ENCODE peak calls at places on chromosomes 13 and 19, in five cellular contexts. H is Peyer's patch, U is right atrium auricular region, O is tibial artery, D is AG04450. C is an unnamed sample.

GRCh38 chr19:12797141-12797587 is 4.4 kb downstream of the PRDX2 start:
- DNase-seq in O (no peak), H (no peak), D (no peak), U (peak), C (no peak)

GRCh38 chr13:40672310-40673060 is 6.0 kb upstream of the FOXO1 start:
- DNase-seq in H (no peak), D (peak), U (no peak), O (no peak), C (peak)

GRCh38 chr13:53137777-53138176 is 109.2 kb downstream of the OLFM4 start:
- DNase-seq in D (peak), O (peak), U (no peak), H (no peak), C (peak)

GRCh38 chr13:70817571-70817970 is 709.3 kb upstream of the KLHL1 start:
- DNase-seq in O (no peak), D (no peak), U (no peak), H (no peak), C (no peak)

GRCh38 chr13:85819513-85819912 is 20.3 kb upstream of the SLITRK6 start:
- DNase-seq in H (no peak), U (no peak), O (no peak), D (no peak), C (no peak)

GRCh38 chr19:10270180-10270615 is 722 bp upstream of the ICAM1 start:
- DNase-seq in O (peak), D (no peak), U (peak), H (peak), C (no peak)

GRCh38 chr19:17404015-17404414 is 1.4 kb downstream of the BST2 start:
- DNase-seq in U (no peak), O (no peak), H (no peak), D (no peak), C (no peak)

GRCh38 chr19:30406220-30406944 is 34.2 kb downstream of the ZNF536 start:
- DNase-seq in O (no peak), D (no peak), H (no peak), U (no peak), C (no peak)

GRCh38 chr13:90070837-90071525 is 1276.5 kb upstream of the MIR17HG start:
- DNase-seq in H (no peak), D (no peak), O (no peak), U (no peak), C (no peak)

GRCh38 chr13:30808600-30808999 is 73.3 kb downstream of the ALOX5AP start:
- DNase-seq in O (no peak), D (no peak), H (no peak), U (no peak), C (no peak)

GRCh38 chr13:57787058-57787791 is 155.7 kb downstream of the PCDH17 start:
- DNase-seq in O (no peak), U (no peak), H (no peak), D (no peak), C (no peak)

GRCh38 chr13:70613295-70613694 is 505.0 kb upstream of the KLHL1 start:
- DNase-seq in D (no peak), U (no peak), H (no peak), O (no peak), C (no peak)

GRCh38 chr13:40440990-40441820 is 225.2 kb downstream of the FOXO1 start:
- DNase-seq in O (peak), U (peak), H (peak), D (no peak), C (peak)

GRCh38 chr13:106372199-106373160 is 163.0 kb downstream of the EFNB2 start:
- DNase-seq in D (no peak), O (no peak), H (no peak), U (no peak), C (no peak)
- H3K27ac ChIP-seq in D (no peak), O (no peak), H (no peak), U (no peak), C (no peak)

DNA sequence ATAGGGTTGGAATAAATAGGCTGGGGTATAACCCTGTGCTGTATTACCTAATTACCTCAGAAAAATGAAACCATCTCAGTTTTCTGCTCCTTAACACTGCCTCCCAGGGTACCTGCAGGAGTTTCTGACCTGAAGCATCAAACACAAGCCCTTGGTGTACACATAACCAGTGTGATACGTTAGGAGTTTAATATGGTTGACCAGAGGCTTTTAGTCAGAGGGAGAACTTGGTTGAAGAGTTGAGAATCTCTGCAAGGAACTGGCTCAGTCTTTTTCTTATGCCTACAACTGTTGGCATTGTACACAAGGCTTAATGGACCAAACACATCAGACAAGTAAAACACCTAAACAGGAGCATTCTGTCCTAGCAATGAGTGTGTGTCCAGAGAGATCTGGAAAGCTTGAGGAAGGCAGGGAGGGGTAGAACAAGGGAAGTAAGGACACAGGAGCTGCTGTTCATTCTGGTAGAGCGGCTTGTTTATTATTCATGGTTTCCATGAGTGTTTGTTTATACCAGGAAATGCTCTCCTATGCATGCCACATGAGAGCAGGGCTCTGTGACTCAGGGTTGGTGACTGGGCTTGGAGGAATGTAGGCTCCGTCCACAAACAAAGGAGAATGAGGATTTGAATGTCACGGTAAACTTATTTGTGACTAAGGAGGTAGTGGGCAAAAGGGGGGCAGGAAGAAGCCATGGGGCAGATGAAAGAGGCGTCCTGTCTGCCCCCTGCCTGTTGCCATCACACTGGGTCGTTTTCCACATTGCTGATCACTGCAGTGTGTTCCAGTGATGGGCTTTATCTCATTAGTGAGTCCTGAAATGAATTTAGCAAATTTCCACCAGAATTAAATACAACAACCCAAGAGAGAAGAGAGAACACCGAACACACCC is 11.9 kb upstream of the SPATA13 start:
- DNase-seq in H (peak), D (peak), U (no peak), O (no peak), C (peak)
- TF ChIP-seq CTCF in H (no peak), D (peak), U (no peak), O (no peak), C (no peak)

DNA sequence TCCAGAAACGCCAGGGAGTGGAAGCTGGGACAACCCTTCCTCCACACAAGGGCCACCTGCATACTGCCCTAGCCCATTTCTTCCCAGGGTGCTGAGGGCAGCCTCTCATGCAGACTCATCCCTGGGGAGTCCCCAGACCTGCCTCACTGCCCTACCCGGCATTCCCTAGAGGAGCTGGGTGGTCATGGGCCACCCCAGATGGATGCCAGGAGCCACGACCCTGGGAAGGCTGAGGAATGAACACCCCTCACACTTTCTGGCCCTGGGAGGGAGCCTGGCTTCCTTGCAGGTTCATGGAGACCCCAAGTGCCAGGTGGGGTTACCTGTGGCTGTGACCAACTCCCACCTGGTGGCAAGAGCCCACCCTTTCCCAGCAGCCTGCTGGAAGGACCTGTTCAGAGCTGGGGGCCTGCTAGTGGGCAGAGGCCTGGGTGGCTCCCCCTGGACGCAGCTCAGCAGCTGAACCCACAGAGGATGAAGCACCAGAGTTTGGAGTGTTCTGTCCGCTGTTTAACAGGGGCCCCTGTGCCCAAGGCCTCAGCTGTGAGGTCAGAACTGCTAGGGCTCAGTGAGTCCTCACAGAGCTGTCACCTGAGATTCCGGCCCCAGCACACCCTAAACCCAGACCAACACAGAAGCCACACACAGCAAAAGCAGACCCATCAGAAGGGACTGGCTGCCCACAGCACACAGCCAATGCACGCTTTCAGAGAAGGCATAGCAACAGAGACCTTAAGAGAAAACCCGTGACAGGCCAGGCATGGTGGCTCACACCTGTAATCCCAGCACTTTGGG is 6.6 kb downstream of the ACP4 start:
- DNase-seq in D (no peak), O (no peak), H (no peak), U (no peak), C (no peak)
- H3K27ac ChIP-seq in D (no peak), O (no peak), H (no peak), U (no peak), C (peak)

GRCh38 chr19:13875824-13876223 is 1.1 kb upstream of the NANOS3 start:
- DNase-seq in O (no peak), H (no peak), U (no peak), D (no peak), C (no peak)

GRCh38 chr19:13869324-13869723 is 7.6 kb upstream of the NANOS3 start:
- DNase-seq in O (no peak), U (no peak), H (no peak), D (no peak), C (no peak)

GRCh38 chr19:13873776-13874515 is 3.0 kb upstream of the NANOS3 start:
- DNase-seq in D (no peak), H (no peak), U (no peak), O (no peak), C (no peak)

GRCh38 chr19:13872339-13872694 is 4.6 kb upstream of the NANOS3 start:
- DNase-seq in U (no peak), D (no peak), H (no peak), O (no peak), C (no peak)

GRCh38 chr19:13872695-13873389 is 4.1 kb upstream of the NANOS3 start:
- DNase-seq in O (no peak), D (no peak), U (no peak), H (peak), C (no peak)
- TF ChIP-seq CTCF in O (no peak), D (no peak), U (no peak), H (no peak), C (peak)

GRCh38 chr13:112725346-112726017 is 35.6 kb downstream of the ATP11A start:
- DNase-seq in O (peak), D (no peak), H (peak), U (no peak), C (no peak)

GRCh38 chr13:112727581-112727980 is 37.7 kb downstream of the ATP11A start:
- DNase-seq in D (no peak), H (peak), U (no peak), O (peak), C (no peak)

GRCh38 chr13:112724788-112725345 is 35.0 kb downstream of the ATP11A start:
- DNase-seq in H (no peak), U (no peak), O (peak), D (no peak), C (peak)

GRCh38 chr13:112728375-112729126 is 38.7 kb downstream of the ATP11A start:
- DNase-seq in D (no peak), H (peak), O (no peak), U (no peak), C (no peak)

GRCh38 chr13:112726018-112726767 is 36.4 kb downstream of the ATP11A start:
- DNase-seq in O (peak), U (no peak), D (no peak), H (peak), C (no peak)
- H3K27ac ChIP-seq in O (no peak), U (peak), D (no peak), H (no peak), C (no peak)